ENCODE peak calls at places on chromosomes 12 and 14, in five cellular contexts. N, F, X, P and H are unnamed samples.

GRCh38 chr14:79581912-79582576 is 629.3 kb downstream of the DIO2 start:
- DNase-seq in X (no peak), N (no peak), P (no peak), F (no peak), H (peak)

GRCh38 chr12:76123301-76124212 is 39.1 kb upstream of the NAP1L1 start:
- DNase-seq in X (no peak), N (no peak), P (no peak), F (no peak), H (peak)

GRCh38 chr12:3218150-3218845 is 141.1 kb downstream of the TSPAN9 start:
- DNase-seq in F (peak), X (no peak), N (peak), P (no peak), H (peak)

GRCh38 chr12:121132601-121133481 is at the start of gene P2RX7:
- DNase-seq in N (peak), F (peak), P (peak), X (peak), H (peak)

GRCh38 chr12:95582230-95583058 is 31.2 kb upstream of the USP44 start:
- DNase-seq in X (no peak), F (no peak), P (no peak), N (no peak), H (peak)

GRCh38 chr12:15757553-15758255 is 31.5 kb downstream of the EPS8 start:
- DNase-seq in F (no peak), N (no peak), P (no peak), X (no peak), H (peak)

GRCh38 chr12:4780624-4781023 is 60.4 kb downstream of the GALNT8 start:
- DNase-seq in X (no peak), F (no peak), P (no peak), N (peak), H (no peak)

GRCh38 chr12:65663648-65664047 is 160.6 kb upstream of the HMGA2 start:
- DNase-seq in N (no peak), P (no peak), X (no peak), F (no peak), H (peak)

GRCh38 chr12:28177461-28177860 is 12.8 kb upstream of the CCDC91 start:
- DNase-seq in N (no peak), P (no peak), X (no peak), F (no peak), H (no peak)

GRCh38 chr14:61438497-61438859 is 117.1 kb downstream of the PRKCH start:
- DNase-seq in P (no peak), N (no peak), X (no peak), F (no peak), H (peak)

GRCh38 chr12:121189061-121189886 is 20.7 kb upstream of the P2RX4 start:
- DNase-seq in P (no peak), N (no peak), F (no peak), X (no peak), H (no peak)

GRCh38 chr12:48677782-48678181 is 4.3 kb downstream of the KANSL2 start:
- DNase-seq in X (no peak), P (no peak), F (no peak), N (no peak), H (no peak)

GRCh38 chr12:132471011-132471857 is 18.7 kb upstream of the FBRSL1 start:
- DNase-seq in F (no peak), N (no peak), P (peak), X (no peak), H (peak)

GRCh38 chr14:100761481-100761880 is 34.8 kb downstream of the DLK1 start:
- DNase-seq in N (no peak), F (no peak), X (no peak), P (no peak), H (peak)

GRCh38 chr12:54356951-54357356 is 7.3 kb downstream of the GPR84 start:
- DNase-seq in P (no peak), F (no peak), N (no peak), X (no peak), H (no peak)

GRCh38 chr12:48795550-48796455 is 6.9 kb upstream of the ADCY6 start:
- DNase-seq in N (peak), F (peak), X (peak), P (peak), H (peak)

GRCh38 chr12:103599274-103599673 is 12.2 kb downstream of the STAB2 start:
- DNase-seq in P (no peak), F (no peak), X (no peak), N (no peak), H (no peak)

GRCh38 chr14:90726656-90727055 is 89.6 kb downstream of the TTC7B start:
- DNase-seq in X (no peak), F (peak), P (no peak), N (peak), H (peak)

GRCh38 chr14:23641915-23642588 is 5.9 kb downstream of the DHRS2 start:
- DNase-seq in P (no peak), F (no peak), N (no peak), X (no peak), H (no peak)

GRCh38 chr14:99101826-99102461 is 170.1 kb downstream of the BCL11B start:
- DNase-seq in P (no peak), X (no peak), F (no peak), N (no peak), H (no peak)

GRCh38 chr12:24822121-24822899 is 126.6 kb downstream of the BCAT1 start:
- DNase-seq in N (no peak), F (no peak), X (no peak), P (no peak), H (peak)

GRCh38 chr14:67941456-67942018 is 122.0 kb downstream of the RAD51B start:
- DNase-seq in X (no peak), N (no peak), F (no peak), P (no peak), H (peak)

GRCh38 chr12:3278681-3279414 is 201.7 kb downstream of the TSPAN9 start:
- DNase-seq in N (no peak), F (no peak), X (no peak), P (no peak), H (peak)

GRCh38 chr14:53355581-53356112 is 202.5 kb upstream of the DDHD1 start:
- DNase-seq in X (no peak), N (no peak), F (no peak), P (no peak), H (peak)

GRCh38 chr12:57456145-57456700 is 1.1 kb downstream of the INHBE start:
- DNase-seq in X (peak), N (no peak), F (no peak), P (peak), H (peak)

GRCh38 chr12:46472144-46472705 is 99.7 kb upstream of the SLC38A2 start:
- DNase-seq in X (no peak), N (no peak), F (no peak), P (no peak), H (no peak)

GRCh38 chr14:93715279-93715927 is 72.9 kb downstream of the PRIMA1 start:
- DNase-seq in F (no peak), X (no peak), N (no peak), P (no peak), H (no peak)